ENCODE peak calls at places on chromosomes 5 and 9, in seven cellular contexts. T is NCI-H524 treated with DMSO at 0.1 percent for 48 hours; W is fibroblast of gingiva; E is fibroblast of pulmonary artery; V is NCI-H82; S is activated T-cell treated with anti-CD3 and anti-CD28 coated beads, Interleukin-2, amount 50 U/mL, for 72 hours; J is COR-L47. B is an unnamed sample.

GRCh38 chr5:94397508-94397907 is 220.9 kb downstream of the KIAA0825 start:
- DNase-seq in T (no peak), W (peak; percentile 2), E (no peak), V (peak; percentile 52), S (no peak), J (no peak), B (no peak)

GRCh38 chr5:158390556-158390955 is 531.6 kb upstream of the CLINT1 start:
- DNase-seq in T (no peak), W (peak; percentile 20), E (peak; percentile 83), V (peak; percentile 11), S (no peak), J (no peak), B (peak; percentile 96)

GRCh38 chr5:125180222-125180621 is 433.8 kb upstream of the ZNF608 start:
- DNase-seq in T (no peak), W (no peak), E (peak; percentile 63), V (no peak), S (no peak), J (no peak), B (no peak)

GRCh38 chr5:119439140-119439625 is 13.1 kb upstream of the HSD17B4 start:
- DNase-seq in T (no peak), W (no peak), E (no peak), V (no peak), S (no peak), J (no peak), B (no peak)

GRCh38 chr9:99071313-99072039 is 33.4 kb upstream of the TGFBR1 start:
- DNase-seq in T (no peak), W (no peak), E (no peak), V (no peak), S (no peak), J (no peak), B (no peak)

GRCh38 chr5:138542120-138542955 is 698 bp downstream of the ETF1 start:
- DNase-seq in T (no peak), W (peak; percentile 3), E (no peak), V (no peak), S (no peak), J (no peak), B (no peak)

GRCh38 chr5:161544350-161544765 is 2.2 kb downstream of the GABRB2 start:
- DNase-seq in T (no peak), W (no peak), E (peak; percentile 55), V (peak; percentile 69), S (peak; percentile 22), J (peak; percentile 7), B (no peak)

GRCh38 chr5:75509956-75510355 is 1.5 kb downstream of the CERT1 start:
- DNase-seq in T (no peak), W (peak; percentile 80), E (peak; percentile 78), V (peak; percentile 11), S (no peak), J (no peak), B (no peak)

B was measured in HS-5.